ENCODE peak calls at places on chromosomes 1 and 21, in five cellular contexts. One of them, this sample, is unnamed. For H3K9me3, the result is how much of the 10 kb centered on the place peaks cover.

GRCh38 chr1:219042769-219043168 is 130.9 kb upstream of the LYPLAL1 start:
- DNase-seq in adrenal gland: no peak
- DNase-seq in upper lobe of right lung: no peak
- DNase-seq in breast epithelium: no peak
- DNase-seq in psoas muscle: no peak
- DNase-seq in this sample: no peak

GRCh38 chr1:150149490-150150453 is at the start of gene PLEKHO1:
- DNase-seq in upper lobe of right lung: peak
- DNase-seq in psoas muscle: peak
- DNase-seq in breast epithelium: peak
- DNase-seq in adrenal gland: peak
- DNase-seq in this sample: peak

GRCh38 chr1:92951141-92951582 is 10.1 kb downstream of the DIPK1A start:
- DNase-seq in adrenal gland: no peak
- DNase-seq in breast epithelium: no peak
- DNase-seq in psoas muscle: no peak
- DNase-seq in upper lobe of right lung: no peak
- DNase-seq in this sample: no peak

GRCh38 chr1:215393476-215393875 is 173.6 kb upstream of the KCTD3 start:
- DNase-seq in upper lobe of right lung: no peak
- DNase-seq in psoas muscle: no peak
- DNase-seq in breast epithelium: no peak
- DNase-seq in adrenal gland: no peak
- DNase-seq in this sample: no peak

GRCh38 chr1:97137862-97138514 is 416.4 kb downstream of the PTBP2 start:
- DNase-seq in breast epithelium: no peak
- DNase-seq in upper lobe of right lung: no peak
- DNase-seq in adrenal gland: peak
- DNase-seq in psoas muscle: no peak
- DNase-seq in this sample: no peak

GRCh38 chr1:41073971-41074370 is 52.4 kb upstream of the SLFNL1 start:
- DNase-seq in upper lobe of right lung: no peak
- DNase-seq in breast epithelium: no peak
- DNase-seq in adrenal gland: no peak
- DNase-seq in psoas muscle: no peak
- DNase-seq in this sample: no peak

GRCh38 chr1:227362039-227362438 is 43.7 kb upstream of the CDC42BPA start:
- DNase-seq in adrenal gland: no peak
- DNase-seq in breast epithelium: no peak
- DNase-seq in upper lobe of right lung: no peak
- DNase-seq in psoas muscle: no peak
- DNase-seq in this sample: no peak

GRCh38 chr1:39130297-39130696 is 74.2 kb upstream of the MACF1 start:
- DNase-seq in upper lobe of right lung: no peak
- DNase-seq in adrenal gland: no peak
- DNase-seq in breast epithelium: no peak
- DNase-seq in psoas muscle: no peak
- DNase-seq in this sample: no peak

GRCh38 chr1:12083766-12084165 is 20.7 kb downstream of the TNFRSF8 start:
- DNase-seq in breast epithelium: no peak
- DNase-seq in psoas muscle: no peak
- DNase-seq in adrenal gland: no peak
- DNase-seq in upper lobe of right lung: no peak
- DNase-seq in this sample: peak

GRCh38 chr1:31509124-31510072 is 66.9 kb upstream of the TINAGL1 start:
- DNase-seq in upper lobe of right lung: no peak
- DNase-seq in adrenal gland: no peak
- DNase-seq in psoas muscle: no peak
- DNase-seq in breast epithelium: no peak
- DNase-seq in this sample: no peak

DNA sequence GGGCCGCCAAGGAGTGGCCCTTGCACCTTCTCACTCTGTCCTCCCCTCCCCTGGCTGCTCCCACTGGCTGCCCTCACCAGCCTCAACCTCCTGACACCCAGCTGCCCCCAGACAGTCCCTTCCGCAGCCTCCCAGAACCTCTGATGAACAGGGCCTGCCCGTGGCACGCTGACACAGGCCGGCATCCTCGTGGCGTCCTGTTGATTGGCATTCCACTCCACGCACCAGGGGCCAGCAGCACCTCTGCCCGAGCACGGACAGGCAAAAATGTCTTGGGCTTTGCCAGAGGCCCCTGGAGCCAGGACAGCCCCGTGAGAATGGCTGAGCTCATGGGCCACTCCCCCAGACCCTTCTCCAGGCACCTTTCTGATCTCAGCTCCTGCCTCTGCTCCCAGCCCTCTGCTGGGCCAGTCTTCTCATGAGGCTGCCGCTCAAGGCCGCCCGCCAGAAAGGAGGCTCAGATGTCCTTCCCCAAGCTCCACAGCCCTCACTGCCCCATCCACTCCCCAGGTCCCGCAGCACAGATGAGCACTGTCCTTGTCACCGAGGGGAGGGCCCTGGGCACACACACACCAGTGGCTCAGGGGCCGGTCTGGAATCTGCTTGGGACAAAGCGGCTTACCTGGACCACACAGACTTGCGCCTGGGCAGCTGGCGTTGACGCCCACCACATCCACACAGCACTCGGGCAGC is 15.8 kb upstream of the RNF223 start:
- DNase-seq in upper lobe of right lung: peak
- DNase-seq in psoas muscle: no peak
- DNase-seq in adrenal gland: no peak
- DNase-seq in breast epithelium: no peak
- DNase-seq in this sample: peak
- H3K9me3 ChIP-seq in upper lobe of right lung: under half
- H3K9me3 ChIP-seq in psoas muscle: under half
- H3K9me3 ChIP-seq in adrenal gland: under half
- H3K9me3 ChIP-seq in breast epithelium: under half
- H3K9me3 ChIP-seq in this sample: under half

DNA sequence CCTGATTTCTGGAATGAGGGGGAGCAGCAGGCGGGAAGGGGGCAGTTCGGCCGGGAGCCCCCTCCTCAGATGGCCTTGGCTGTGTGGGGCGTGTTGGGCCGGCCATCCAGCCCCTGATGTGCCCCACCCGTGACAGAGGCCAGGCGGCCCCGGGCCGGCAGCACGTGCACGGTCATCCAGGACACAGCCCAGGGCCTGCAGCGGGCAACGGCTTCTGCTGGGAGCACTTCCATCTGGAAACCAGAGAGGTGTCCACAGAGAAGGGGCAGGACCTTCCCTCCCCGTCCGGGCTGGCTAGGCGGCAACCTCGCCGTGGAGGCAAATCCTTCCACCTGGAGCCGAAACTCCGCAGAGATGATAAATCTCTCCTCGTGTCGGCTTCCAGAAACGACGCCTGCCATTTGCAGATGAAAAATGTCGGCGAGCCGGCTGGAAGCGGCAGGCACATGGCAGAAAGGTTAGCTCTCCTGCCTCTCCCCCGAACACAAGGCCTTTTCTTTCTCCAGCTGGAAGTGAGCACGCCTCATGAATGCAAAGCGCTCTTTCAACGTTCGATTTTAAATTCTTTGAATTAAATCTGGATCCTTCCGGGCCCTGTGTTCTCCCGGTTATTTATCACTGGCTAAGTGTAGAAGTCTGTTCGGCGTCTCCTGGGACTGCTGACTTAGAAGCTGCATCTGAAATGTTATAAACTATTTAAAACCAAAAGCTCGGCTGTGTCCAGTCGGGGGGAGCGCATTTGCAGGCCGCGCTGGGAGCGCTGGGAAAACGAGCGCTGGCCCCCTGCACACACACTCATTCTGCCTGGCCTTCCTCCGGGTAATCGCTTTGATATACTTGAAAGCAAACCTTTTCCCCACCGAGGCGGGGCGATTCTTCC is 9.4 kb upstream of the ACTRT2 start:
- DNase-seq in breast epithelium: no peak
- DNase-seq in psoas muscle: peak
- DNase-seq in adrenal gland: no peak
- DNase-seq in upper lobe of right lung: peak
- DNase-seq in this sample: peak
- H3K9me3 ChIP-seq in breast epithelium: under half
- H3K9me3 ChIP-seq in psoas muscle: under half
- H3K9me3 ChIP-seq in adrenal gland: under half
- H3K9me3 ChIP-seq in upper lobe of right lung: under half
- H3K9me3 ChIP-seq in this sample: under half

DNA sequence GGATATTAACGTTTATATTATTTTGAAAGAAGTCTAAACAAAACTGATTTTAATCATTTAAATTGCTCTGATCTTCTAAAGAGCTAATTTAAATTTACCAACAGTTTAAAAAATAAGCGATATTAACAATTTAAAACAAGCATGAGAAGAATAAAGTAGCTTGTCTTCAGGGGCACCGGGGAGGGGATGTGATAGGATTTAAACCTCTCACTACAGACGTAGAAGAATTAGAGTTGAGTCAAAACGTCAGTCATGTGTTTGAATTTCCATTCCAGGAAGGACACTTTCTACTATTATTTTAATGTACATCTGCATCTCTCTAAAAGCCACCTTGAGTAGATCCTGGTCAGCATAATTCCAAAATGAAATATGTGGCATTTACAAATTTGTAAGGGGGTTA is 58.2 kb upstream of the TPTE start:
- DNase-seq in upper lobe of right lung: no peak
- DNase-seq in breast epithelium: no peak
- DNase-seq in psoas muscle: no peak
- DNase-seq in adrenal gland: no peak
- DNase-seq in this sample: no peak
- H3K9me3 ChIP-seq in upper lobe of right lung: under half
- H3K9me3 ChIP-seq in breast epithelium: under half
- H3K9me3 ChIP-seq in psoas muscle: under half
- H3K9me3 ChIP-seq in adrenal gland: under half
- H3K9me3 ChIP-seq in this sample: under half

DNA sequence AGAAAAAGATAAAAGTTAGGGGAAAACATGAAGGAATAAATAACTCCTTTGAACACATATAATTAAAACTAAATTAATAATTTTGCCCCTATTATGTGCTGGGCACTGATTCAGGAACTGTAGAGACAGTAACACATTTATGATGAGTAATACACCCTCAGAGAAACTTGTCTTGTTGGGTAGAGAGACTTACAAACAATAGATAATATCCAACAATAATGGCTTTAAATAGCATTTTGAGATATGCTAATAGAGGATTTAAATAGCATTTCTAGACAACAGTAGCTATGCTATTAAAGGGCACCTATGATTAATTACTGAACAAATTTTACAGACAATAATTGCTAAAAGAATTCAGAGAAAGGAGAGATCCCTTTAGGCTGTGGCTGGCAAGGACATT is 455.5 kb downstream of the NUF2 start:
- DNase-seq in upper lobe of right lung: no peak
- DNase-seq in adrenal gland: no peak
- DNase-seq in psoas muscle: no peak
- DNase-seq in breast epithelium: no peak
- DNase-seq in this sample: no peak
- H3K9me3 ChIP-seq in upper lobe of right lung: under half
- H3K9me3 ChIP-seq in adrenal gland: under half
- H3K9me3 ChIP-seq in psoas muscle: under half
- H3K9me3 ChIP-seq in breast epithelium: under half
- H3K9me3 ChIP-seq in this sample: under half

GRCh38 chr1:203768158-203768725 is 3.3 kb downstream of the LAX1 start:
- DNase-seq in adrenal gland: no peak
- DNase-seq in upper lobe of right lung: no peak
- DNase-seq in psoas muscle: no peak
- DNase-seq in breast epithelium: no peak
- DNase-seq in this sample: no peak

GRCh38 chr1:203776636-203777035 is 11.7 kb downstream of the LAX1 start:
- DNase-seq in breast epithelium: no peak
- DNase-seq in adrenal gland: no peak
- DNase-seq in psoas muscle: no peak
- DNase-seq in upper lobe of right lung: no peak
- DNase-seq in this sample: no peak

GRCh38 chr1:203771901-203772301 is 6.9 kb downstream of the LAX1 start:
- DNase-seq in breast epithelium: no peak
- DNase-seq in psoas muscle: peak
- DNase-seq in adrenal gland: no peak
- DNase-seq in upper lobe of right lung: no peak
- DNase-seq in this sample: no peak

GRCh38 chr1:203769505-203770343 is 4.7 kb downstream of the LAX1 start:
- DNase-seq in adrenal gland: peak
- DNase-seq in psoas muscle: peak
- DNase-seq in upper lobe of right lung: peak
- DNase-seq in breast epithelium: peak
- DNase-seq in this sample: no peak

GRCh38 chr1:203772836-203773235 is 7.9 kb downstream of the LAX1 start:
- DNase-seq in upper lobe of right lung: no peak
- DNase-seq in breast epithelium: no peak
- DNase-seq in psoas muscle: no peak
- DNase-seq in adrenal gland: no peak
- DNase-seq in this sample: no peak
- H3K9me3 ChIP-seq in upper lobe of right lung: under half
- H3K9me3 ChIP-seq in breast epithelium: under half
- H3K9me3 ChIP-seq in psoas muscle: under half
- H3K9me3 ChIP-seq in adrenal gland: under half
- H3K9me3 ChIP-seq in this sample: under half

DNA sequence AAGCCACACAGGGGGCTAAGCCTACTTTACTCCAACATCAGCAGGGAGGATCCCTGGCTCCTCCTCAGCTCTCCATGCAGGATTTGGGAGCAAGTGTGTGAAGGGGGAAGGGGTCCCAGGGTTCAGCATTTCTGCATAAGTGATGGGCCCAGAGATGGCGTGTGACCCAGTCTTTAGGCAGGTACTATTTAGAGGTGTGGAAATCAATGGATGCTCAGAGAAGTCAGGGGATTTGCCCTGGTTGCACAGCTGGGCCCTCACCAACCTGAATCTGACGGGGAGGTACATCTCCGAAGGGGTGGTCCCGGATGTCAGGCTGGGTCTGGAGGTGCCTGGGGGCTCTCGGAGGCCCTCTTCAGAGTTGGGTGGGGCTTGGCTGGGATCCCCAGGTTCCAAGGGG is 6.9 kb upstream of the TCEA3 start:
- DNase-seq in adrenal gland: no peak
- DNase-seq in psoas muscle: no peak
- DNase-seq in upper lobe of right lung: no peak
- DNase-seq in breast epithelium: no peak
- DNase-seq in this sample: no peak
- H3K9me3 ChIP-seq in adrenal gland: under half
- H3K9me3 ChIP-seq in psoas muscle: under half
- H3K9me3 ChIP-seq in upper lobe of right lung: under half
- H3K9me3 ChIP-seq in breast epithelium: under half
- H3K9me3 ChIP-seq in this sample: under half

GRCh38 chr1:248000169-248000568 is 13.3 kb upstream of the OR2L5 start:
- DNase-seq in psoas muscle: no peak
- DNase-seq in upper lobe of right lung: no peak
- DNase-seq in breast epithelium: no peak
- DNase-seq in adrenal gland: no peak
- DNase-seq in this sample: no peak
- H3K9me3 ChIP-seq in psoas muscle: under half
- H3K9me3 ChIP-seq in upper lobe of right lung: under half
- H3K9me3 ChIP-seq in breast epithelium: under half
- H3K9me3 ChIP-seq in adrenal gland: under half
- H3K9me3 ChIP-seq in this sample: under half

This sample was measured in spleen.